ENCODE peak calls at places on chromosomes 13 and 19, in nine cellular contexts. One of them, this sample, is unnamed.

GRCh38 chr13:30803791-30804190 is 68.4 kb downstream of the ALOX5AP start:
- DNase-seq in heart left ventricle: no peak
- DNase-seq in left ventricle myocardium superior: no peak
- DNase-seq in CD8-positive, alpha-beta T cell: no peak
- DNase-seq in stimulated activated CD4-positive, alpha-beta T cell treated with anti-CD3 and anti-CD28 coated beads, Interleukin-2, amount 100 ng/mL, for 48 hours: no peak
- DNase-seq in LHCN-M2: no peak
- DNase-seq in AG09309: no peak
- DNase-seq in activated CD4-positive, CD25-positive, alpha-beta regulatory T cell: no peak
- DNase-seq in glomerular endothelial cell: no peak
- DNase-seq in this sample: no peak

GRCh38 chr13:31846182-31846938 is 107.0 kb downstream of the RXFP2 start:
- DNase-seq in glomerular endothelial cell: no peak
- DNase-seq in left ventricle myocardium superior: peak
- DNase-seq in stimulated activated CD4-positive, alpha-beta T cell treated with anti-CD3 and anti-CD28 coated beads, Interleukin-2, amount 100 ng/mL, for 48 hours: peak
- DNase-seq in heart left ventricle: peak
- DNase-seq in AG09309: peak
- DNase-seq in LHCN-M2: peak
- DNase-seq in CD8-positive, alpha-beta T cell: peak
- DNase-seq in activated CD4-positive, CD25-positive, alpha-beta regulatory T cell: peak
- DNase-seq in this sample: peak

GRCh38 chr19:18612772-18613588 is at the start of gene TMEM59L:
- DNase-seq in glomerular endothelial cell: no peak
- DNase-seq in heart left ventricle: no peak
- DNase-seq in left ventricle myocardium superior: peak
- DNase-seq in AG09309: no peak
- DNase-seq in activated CD4-positive, CD25-positive, alpha-beta regulatory T cell: peak
- DNase-seq in CD8-positive, alpha-beta T cell: peak
- DNase-seq in LHCN-M2: no peak
- DNase-seq in stimulated activated CD4-positive, alpha-beta T cell treated with anti-CD3 and anti-CD28 coated beads, Interleukin-2, amount 100 ng/mL, for 48 hours: no peak
- DNase-seq in this sample: no peak

GRCh38 chr19:42140125-42140754 is 8.0 kb upstream of the POU2F2 start:
- DNase-seq in glomerular endothelial cell: no peak
- DNase-seq in CD8-positive, alpha-beta T cell: no peak
- DNase-seq in left ventricle myocardium superior: peak
- DNase-seq in activated CD4-positive, CD25-positive, alpha-beta regulatory T cell: no peak
- DNase-seq in AG09309: no peak
- DNase-seq in LHCN-M2: peak
- DNase-seq in stimulated activated CD4-positive, alpha-beta T cell treated with anti-CD3 and anti-CD28 coated beads, Interleukin-2, amount 100 ng/mL, for 48 hours: no peak
- DNase-seq in heart left ventricle: peak
- DNase-seq in this sample: peak

GRCh38 chr19:3357731-3358391 is 8.5 kb upstream of the NFIC start:
- DNase-seq in CD8-positive, alpha-beta T cell: peak
- DNase-seq in AG09309: no peak
- DNase-seq in heart left ventricle: no peak
- DNase-seq in stimulated activated CD4-positive, alpha-beta T cell treated with anti-CD3 and anti-CD28 coated beads, Interleukin-2, amount 100 ng/mL, for 48 hours: no peak
- DNase-seq in LHCN-M2: no peak
- DNase-seq in glomerular endothelial cell: no peak
- DNase-seq in left ventricle myocardium superior: no peak
- DNase-seq in activated CD4-positive, CD25-positive, alpha-beta regulatory T cell: no peak
- DNase-seq in this sample: no peak

GRCh38 chr19:17572640-17573039 is 17.2 kb downstream of the COLGALT1 start:
- DNase-seq in LHCN-M2: no peak
- DNase-seq in activated CD4-positive, CD25-positive, alpha-beta regulatory T cell: no peak
- DNase-seq in CD8-positive, alpha-beta T cell: no peak
- DNase-seq in left ventricle myocardium superior: no peak
- DNase-seq in heart left ventricle: no peak
- DNase-seq in glomerular endothelial cell: no peak
- DNase-seq in AG09309: no peak
- DNase-seq in stimulated activated CD4-positive, alpha-beta T cell treated with anti-CD3 and anti-CD28 coated beads, Interleukin-2, amount 100 ng/mL, for 48 hours: no peak
- DNase-seq in this sample: no peak

GRCh38 chr19:10270180-10270615 is 722 bp upstream of the ICAM1 start:
- DNase-seq in CD8-positive, alpha-beta T cell: peak
- DNase-seq in glomerular endothelial cell: no peak
- DNase-seq in AG09309: no peak
- DNase-seq in left ventricle myocardium superior: peak
- DNase-seq in stimulated activated CD4-positive, alpha-beta T cell treated with anti-CD3 and anti-CD28 coated beads, Interleukin-2, amount 100 ng/mL, for 48 hours: peak
- DNase-seq in LHCN-M2: no peak
- DNase-seq in heart left ventricle: peak
- DNase-seq in activated CD4-positive, CD25-positive, alpha-beta regulatory T cell: peak
- DNase-seq in this sample: peak

GRCh38 chr19:45752639-45753038 is 16.4 kb downstream of the SIX5 start:
- DNase-seq in glomerular endothelial cell: no peak
- DNase-seq in left ventricle myocardium superior: no peak
- DNase-seq in heart left ventricle: no peak
- DNase-seq in LHCN-M2: peak
- DNase-seq in stimulated activated CD4-positive, alpha-beta T cell treated with anti-CD3 and anti-CD28 coated beads, Interleukin-2, amount 100 ng/mL, for 48 hours: no peak
- DNase-seq in CD8-positive, alpha-beta T cell: no peak
- DNase-seq in activated CD4-positive, CD25-positive, alpha-beta regulatory T cell: no peak
- DNase-seq in AG09309: no peak
- DNase-seq in this sample: no peak

GRCh38 chr19:10961073-10961762 is 388 bp downstream of the SMARCA4 start:
- DNase-seq in AG09309: no peak
- DNase-seq in heart left ventricle: no peak
- DNase-seq in stimulated activated CD4-positive, alpha-beta T cell treated with anti-CD3 and anti-CD28 coated beads, Interleukin-2, amount 100 ng/mL, for 48 hours: no peak
- DNase-seq in left ventricle myocardium superior: peak
- DNase-seq in CD8-positive, alpha-beta T cell: no peak
- DNase-seq in LHCN-M2: peak
- DNase-seq in glomerular endothelial cell: no peak
- DNase-seq in activated CD4-positive, CD25-positive, alpha-beta regulatory T cell: no peak
- DNase-seq in this sample: peak

GRCh38 chr19:45469835-45470146 is 2.0 kb downstream of the FOSB start:
- DNase-seq in left ventricle myocardium superior: no peak
- DNase-seq in AG09309: no peak
- DNase-seq in stimulated activated CD4-positive, alpha-beta T cell treated with anti-CD3 and anti-CD28 coated beads, Interleukin-2, amount 100 ng/mL, for 48 hours: no peak
- DNase-seq in LHCN-M2: peak
- DNase-seq in heart left ventricle: no peak
- DNase-seq in CD8-positive, alpha-beta T cell: no peak
- DNase-seq in activated CD4-positive, CD25-positive, alpha-beta regulatory T cell: no peak
- DNase-seq in glomerular endothelial cell: no peak
- DNase-seq in this sample: no peak

GRCh38 chr19:39130337-39131254 is 5.0 kb downstream of the PAK4 start:
- DNase-seq in AG09309: no peak
- DNase-seq in stimulated activated CD4-positive, alpha-beta T cell treated with anti-CD3 and anti-CD28 coated beads, Interleukin-2, amount 100 ng/mL, for 48 hours: no peak
- DNase-seq in heart left ventricle: no peak
- DNase-seq in activated CD4-positive, CD25-positive, alpha-beta regulatory T cell: no peak
- DNase-seq in CD8-positive, alpha-beta T cell: no peak
- DNase-seq in LHCN-M2: no peak
- DNase-seq in glomerular endothelial cell: no peak
- DNase-seq in left ventricle myocardium superior: no peak
- DNase-seq in this sample: no peak

GRCh38 chr19:12800873-12801465 is 631 bp downstream of the PRDX2 start:
- DNase-seq in activated CD4-positive, CD25-positive, alpha-beta regulatory T cell: no peak
- DNase-seq in glomerular endothelial cell: no peak
- DNase-seq in heart left ventricle: peak
- DNase-seq in AG09309: no peak
- DNase-seq in LHCN-M2: no peak
- DNase-seq in left ventricle myocardium superior: no peak
- DNase-seq in CD8-positive, alpha-beta T cell: peak
- DNase-seq in stimulated activated CD4-positive, alpha-beta T cell treated with anti-CD3 and anti-CD28 coated beads, Interleukin-2, amount 100 ng/mL, for 48 hours: no peak
- DNase-seq in this sample: no peak

GRCh38 chr19:4967738-4968461 is 1.0 kb upstream of the KDM4B start:
- DNase-seq in left ventricle myocardium superior: no peak
- DNase-seq in CD8-positive, alpha-beta T cell: no peak
- DNase-seq in AG09309: peak
- DNase-seq in glomerular endothelial cell: no peak
- DNase-seq in activated CD4-positive, CD25-positive, alpha-beta regulatory T cell: no peak
- DNase-seq in heart left ventricle: no peak
- DNase-seq in LHCN-M2: peak
- DNase-seq in stimulated activated CD4-positive, alpha-beta T cell treated with anti-CD3 and anti-CD28 coated beads, Interleukin-2, amount 100 ng/mL, for 48 hours: no peak
- DNase-seq in this sample: no peak

GRCh38 chr13:97574926-97575325 is 141.0 kb downstream of the RAP2A start:
- DNase-seq in CD8-positive, alpha-beta T cell: no peak
- DNase-seq in stimulated activated CD4-positive, alpha-beta T cell treated with anti-CD3 and anti-CD28 coated beads, Interleukin-2, amount 100 ng/mL, for 48 hours: no peak
- DNase-seq in heart left ventricle: peak
- DNase-seq in glomerular endothelial cell: no peak
- DNase-seq in AG09309: no peak
- DNase-seq in LHCN-M2: peak
- DNase-seq in left ventricle myocardium superior: peak
- DNase-seq in activated CD4-positive, CD25-positive, alpha-beta regulatory T cell: no peak
- DNase-seq in this sample: no peak

GRCh38 chr19:3163230-3163886 is 15.2 kb upstream of the S1PR4 start:
- DNase-seq in left ventricle myocardium superior: peak
- DNase-seq in glomerular endothelial cell: no peak
- DNase-seq in AG09309: no peak
- DNase-seq in heart left ventricle: peak
- DNase-seq in LHCN-M2: peak
- DNase-seq in CD8-positive, alpha-beta T cell: peak
- DNase-seq in stimulated activated CD4-positive, alpha-beta T cell treated with anti-CD3 and anti-CD28 coated beads, Interleukin-2, amount 100 ng/mL, for 48 hours: peak
- DNase-seq in activated CD4-positive, CD25-positive, alpha-beta regulatory T cell: peak
- DNase-seq in this sample: peak

GRCh38 chr13:38166121-38166520 is 183.5 kb upstream of the UFM1 start:
- DNase-seq in LHCN-M2: peak
- DNase-seq in glomerular endothelial cell: no peak
- DNase-seq in left ventricle myocardium superior: no peak
- DNase-seq in heart left ventricle: no peak
- DNase-seq in AG09309: no peak
- DNase-seq in stimulated activated CD4-positive, alpha-beta T cell treated with anti-CD3 and anti-CD28 coated beads, Interleukin-2, amount 100 ng/mL, for 48 hours: no peak
- DNase-seq in CD8-positive, alpha-beta T cell: no peak
- DNase-seq in activated CD4-positive, CD25-positive, alpha-beta regulatory T cell: no peak
- DNase-seq in this sample: no peak

GRCh38 chr13:59906413-59907027 is 257.2 kb downstream of the DIAPH3 start:
- DNase-seq in left ventricle myocardium superior: no peak
- DNase-seq in stimulated activated CD4-positive, alpha-beta T cell treated with anti-CD3 and anti-CD28 coated beads, Interleukin-2, amount 100 ng/mL, for 48 hours: no peak
- DNase-seq in CD8-positive, alpha-beta T cell: no peak
- DNase-seq in glomerular endothelial cell: peak
- DNase-seq in LHCN-M2: peak
- DNase-seq in activated CD4-positive, CD25-positive, alpha-beta regulatory T cell: no peak
- DNase-seq in heart left ventricle: no peak
- DNase-seq in AG09309: peak
- DNase-seq in this sample: no peak

GRCh38 chr13:95533545-95534135 is 18.9 kb upstream of the CLDN10 start:
- DNase-seq in glomerular endothelial cell: no peak
- DNase-seq in AG09309: no peak
- DNase-seq in CD8-positive, alpha-beta T cell: no peak
- DNase-seq in left ventricle myocardium superior: no peak
- DNase-seq in heart left ventricle: no peak
- DNase-seq in stimulated activated CD4-positive, alpha-beta T cell treated with anti-CD3 and anti-CD28 coated beads, Interleukin-2, amount 100 ng/mL, for 48 hours: no peak
- DNase-seq in activated CD4-positive, CD25-positive, alpha-beta regulatory T cell: no peak
- DNase-seq in LHCN-M2: no peak
- DNase-seq in this sample: no peak

GRCh38 chr19:52200044-52200443 is 10.2 kb downstream of the PPP2R1A start:
- DNase-seq in activated CD4-positive, CD25-positive, alpha-beta regulatory T cell: no peak
- DNase-seq in glomerular endothelial cell: no peak
- DNase-seq in LHCN-M2: peak
- DNase-seq in left ventricle myocardium superior: peak
- DNase-seq in AG09309: peak
- DNase-seq in CD8-positive, alpha-beta T cell: no peak
- DNase-seq in stimulated activated CD4-positive, alpha-beta T cell treated with anti-CD3 and anti-CD28 coated beads, Interleukin-2, amount 100 ng/mL, for 48 hours: no peak
- DNase-seq in heart left ventricle: peak
- DNase-seq in this sample: no peak

GRCh38 chr13:40116008-40116407 is 460.5 kb downstream of the COG6 start:
- DNase-seq in CD8-positive, alpha-beta T cell: peak
- DNase-seq in left ventricle myocardium superior: no peak
- DNase-seq in AG09309: peak
- DNase-seq in heart left ventricle: peak
- DNase-seq in glomerular endothelial cell: peak
- DNase-seq in LHCN-M2: peak
- DNase-seq in stimulated activated CD4-positive, alpha-beta T cell treated with anti-CD3 and anti-CD28 coated beads, Interleukin-2, amount 100 ng/mL, for 48 hours: peak
- DNase-seq in activated CD4-positive, CD25-positive, alpha-beta regulatory T cell: peak
- DNase-seq in this sample: no peak

GRCh38 chr13:107834717-107835116 is 380.6 kb downstream of the LIG4 start:
- DNase-seq in stimulated activated CD4-positive, alpha-beta T cell treated with anti-CD3 and anti-CD28 coated beads, Interleukin-2, amount 100 ng/mL, for 48 hours: no peak
- DNase-seq in CD8-positive, alpha-beta T cell: no peak
- DNase-seq in LHCN-M2: no peak
- DNase-seq in AG09309: no peak
- DNase-seq in glomerular endothelial cell: no peak
- DNase-seq in heart left ventricle: no peak
- DNase-seq in activated CD4-positive, CD25-positive, alpha-beta regulatory T cell: no peak
- DNase-seq in left ventricle myocardium superior: no peak
- DNase-seq in this sample: no peak

This sample was measured in Right ventricle myocardium superior.